ENCODE peak calls at places on chromosomes 13 and 19, in ten cellular contexts. Z is CD8-positive, alpha-beta T cell; A is neuronal stem cell; M is A549; P is tibial artery; U is cardiac muscle cell; W is neural progenitor cell; N is esophagus squamous epithelium; S is fibroblast of lung; I is OCI-LY7. H is an unnamed sample.

GRCh38 chr13:37791699-37792098 is 77.9 kb downstream of the TRPC4 start:
- DNase-seq in W (no peak), P (no peak), U (peak; percentile 57), M (no peak), A (no peak), N (no peak), S (no peak), Z (no peak), I (no peak), H (no peak)

GRCh38 chr13:29536853-29537252 is 58.6 kb downstream of the SLC7A1 start:
- DNase-seq in U (no peak), A (no peak), I (no peak), W (no peak), M (no peak), P (no peak), S (no peak), N (no peak), Z (no peak), H (no peak)

GRCh38 chr13:50907781-50908180 is 1.8 kb upstream of the RNASEH2B start:
- DNase-seq in M (no peak), W (no peak), S (no peak), U (no peak), Z (no peak), A (no peak), I (peak; percentile 41), N (no peak), P (no peak), H (no peak)

GRCh38 chr19:18854982-18855381 is 23.2 kb downstream of the UPF1 start:
- DNase-seq in W (no peak), M (no peak), I (no peak), S (no peak), P (no peak), A (no peak), U (no peak), N (no peak), Z (no peak), H (no peak)

GRCh38 chr19:51354742-51355148 is 11.4 kb downstream of the ETFB start:
- DNase-seq in A (peak; percentile 87), S (peak; percentile 13), Z (peak; percentile 40), P (no peak), N (no peak), W (peak; percentile 94), M (no peak), I (no peak), U (peak; percentile 82), H (peak; percentile 46)

GRCh38 chr13:94178625-94179244 is 300.7 kb downstream of the DCT start:
- DNase-seq in U (no peak), P (no peak), A (no peak), M (no peak), Z (no peak), I (no peak), W (no peak), N (no peak), S (no peak), H (peak; percentile 16)

GRCh38 chr13:44768233-44768632 is 192.1 kb upstream of the TSC22D1 start:
- DNase-seq in W (no peak), A (no peak), Z (peak; percentile 9), S (no peak), M (no peak), U (peak; percentile 45), N (no peak), I (no peak), P (no peak), H (no peak)

GRCh38 chr19:45767410-45767880 is 1.6 kb downstream of the SIX5 start:
- DNase-seq in S (peak; percentile 90), N (no peak), A (peak; percentile 72), W (peak; percentile 88), I (no peak), Z (no peak), U (peak; percentile 93), P (peak; percentile 89), M (peak; percentile 58), H (peak; percentile 92)

GRCh38 chr13:112727581-112727980 is 37.7 kb downstream of the ATP11A start:
- DNase-seq in W (no peak), N (no peak), S (no peak), P (peak; percentile 14), M (no peak), U (no peak), Z (no peak), A (no peak), I (no peak), H (no peak)

GRCh38 chr19:42216653-42217521 is 590 bp downstream of the DEDD2 start:
- DNase-seq in S (peak; percentile 23), W (peak; percentile 89), A (peak; percentile 72), U (peak; percentile 40), Z (peak; percentile 27), P (no peak), N (no peak), M (peak; percentile 66), I (peak; percentile 69), H (peak; percentile 58)

GRCh38 chr19:38710416-38710702 is 33.9 kb downstream of the CAPN12 start:
- DNase-seq in N (no peak), M (no peak), P (no peak), A (no peak), S (no peak), I (no peak), U (no peak), Z (no peak), W (no peak), H (no peak)
- H3K4me1 ChIP-seq in N (peaks cover 64% of the 10 kb centered on the region), M (peaks cover 60% of the 10 kb centered on the region), P (peaks cover 99% of the 10 kb centered on the region), A (no peaks in the 10 kb centered on the region), S (peaks cover 53% of the 10 kb centered on the region), I (no peaks in the 10 kb centered on the region), U (no peaks in the 10 kb centered on the region), Z (no peaks in the 10 kb centered on the region), W (no peaks in the 10 kb centered on the region), H (peaks cover 70% of the 10 kb centered on the region)

GRCh38 chr19:6092329-6093286 is 17.7 kb downstream of the RFX2 start:
- DNase-seq in N (no peak), S (peak; percentile 71), M (peak; percentile 50), A (peak; percentile 27), U (peak; percentile 77), P (peak; percentile 90), I (no peak), W (peak; percentile 58), Z (no peak), H (peak; percentile 96)
- H3K4me1 ChIP-seq in N (peaks cover 51% of the 10 kb centered on the region), S (peaks cover 22% of the 10 kb centered on the region), M (peaks cover 33% of the 10 kb centered on the region), A (peaks cover 32% of the 10 kb centered on the region), U (peaks cover 9% of the 10 kb centered on the region), P (peaks cover 38% of the 10 kb centered on the region), I (peaks cover 10% of the 10 kb centered on the region), W (peaks cover 19% of the 10 kb centered on the region), Z (peaks cover 8% of the 10 kb centered on the region), H (peaks cover 18% of the 10 kb centered on the region)

DNA sequence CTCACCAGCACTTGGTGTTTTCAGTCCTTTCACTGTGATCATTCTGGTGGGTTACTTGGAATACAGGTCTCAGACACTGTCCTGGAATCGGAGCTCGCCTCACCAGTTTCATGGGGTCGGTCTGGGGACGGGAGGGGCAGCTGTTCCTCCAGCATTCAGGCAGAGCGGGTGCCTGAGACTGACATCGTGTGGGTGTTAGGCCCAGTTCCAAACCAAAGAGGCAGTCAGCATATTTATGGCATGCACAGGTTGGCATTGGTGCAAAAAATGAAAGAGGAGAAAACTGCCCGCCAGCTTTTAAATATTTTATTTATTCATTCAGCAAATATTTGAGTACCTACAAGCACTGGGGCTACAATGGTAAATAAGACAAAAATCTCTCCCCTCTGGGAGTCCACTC is 20.1 kb downstream of the PLEKHF1 start:
- DNase-seq in M (no peak), I (no peak), N (no peak), A (no peak), S (peak; percentile 29), P (no peak), U (peak; percentile 40), W (no peak), Z (no peak), H (no peak)
- H3K4me1 ChIP-seq in M (peaks cover 14% of the 10 kb centered on the region), I (peaks cover 11% of the 10 kb centered on the region), N (peaks cover 21% of the 10 kb centered on the region), A (peaks cover 14% of the 10 kb centered on the region), S (peaks cover 9% of the 10 kb centered on the region), P (peaks cover 42% of the 10 kb centered on the region), U (no peaks in the 10 kb centered on the region), W (peaks cover 18% of the 10 kb centered on the region), Z (peaks cover 28% of the 10 kb centered on the region), H (peaks cover 5% of the 10 kb centered on the region)

DNA sequence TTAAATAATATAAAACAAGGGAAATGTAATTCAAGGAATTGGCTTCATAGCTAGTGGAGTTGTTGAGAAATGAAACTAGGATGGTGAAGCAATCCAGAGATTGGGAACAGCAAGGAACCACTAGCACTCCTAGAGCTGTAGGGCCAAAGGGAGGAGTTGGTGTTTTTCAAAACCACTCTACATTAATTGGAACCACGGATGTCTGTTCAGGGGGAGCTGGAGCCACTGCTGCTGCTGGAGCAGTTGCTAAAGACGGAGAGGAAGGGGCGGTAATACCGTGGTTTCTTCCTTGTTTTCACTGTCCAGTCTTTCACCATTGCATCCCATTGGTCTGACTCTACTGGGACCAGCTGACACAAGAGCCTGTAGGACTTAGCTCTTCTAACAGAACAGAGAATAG is 8.5 kb downstream of the DNAJC15 start:
- DNase-seq in U (peak; percentile 63), W (no peak), S (peak; percentile 23), A (no peak), P (no peak), I (no peak), M (no peak), Z (no peak), N (no peak), H (no peak)
- H3K4me1 ChIP-seq in U (no peaks in the 10 kb centered on the region), W (peaks cover 7% of the 10 kb centered on the region), S (no peaks in the 10 kb centered on the region), A (no peaks in the 10 kb centered on the region), P (peaks cover 13% of the 10 kb centered on the region), I (no peaks in the 10 kb centered on the region), M (no peaks in the 10 kb centered on the region), Z (no peaks in the 10 kb centered on the region), N (no peaks in the 10 kb centered on the region), H (peaks cover 1% of the 10 kb centered on the region)

DNA sequence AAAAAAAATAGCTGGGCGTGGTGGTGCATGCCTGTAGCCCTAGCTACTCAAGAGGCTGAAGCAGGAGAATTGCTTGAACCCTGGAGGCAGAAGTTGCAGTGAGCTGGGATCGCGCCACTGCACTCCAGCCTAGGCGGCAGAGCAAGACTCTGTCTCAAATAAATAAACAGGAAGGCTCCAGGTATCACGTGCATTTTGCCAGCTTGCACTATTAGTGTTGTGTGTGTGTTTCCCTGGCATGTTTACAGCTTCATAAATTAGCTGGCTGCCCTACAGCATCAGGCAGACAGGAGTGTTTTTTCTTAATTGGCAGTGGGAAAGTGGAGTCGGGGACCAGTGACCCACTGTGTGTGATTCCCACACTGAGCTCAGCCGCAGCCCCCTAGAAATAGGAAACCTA is 32.6 kb downstream of the SHISA2 start:
- DNase-seq in I (no peak), N (no peak), A (no peak), Z (no peak), S (no peak), W (no peak), P (no peak), U (no peak), M (no peak), H (no peak)
- H3K4me1 ChIP-seq in I (no peaks in the 10 kb centered on the region), N (peaks cover 19% of the 10 kb centered on the region), A (no peaks in the 10 kb centered on the region), Z (peaks cover 16% of the 10 kb centered on the region), S (no peaks in the 10 kb centered on the region), W (peaks cover 13% of the 10 kb centered on the region), P (peaks cover 15% of the 10 kb centered on the region), U (peaks cover 39% of the 10 kb centered on the region), M (no peaks in the 10 kb centered on the region), H (peaks cover 32% of the 10 kb centered on the region)

H was measured in mesenchymal stem cell.